ENCODE peak calls at places on chromosomes 16 and 17, in six cellular contexts. X is sigmoid colon, F is body of pancreas, Y is heart left ventricle, R is A549, V is transverse colon. I is an unnamed sample.
A peak's percentile ranks its signal among the peaks of the same experiment; 100 is the strongest.

GRCh38 chr16:25730396-25730795 is 38.6 kb downstream of the HS3ST4 start:
- DNase-seq in X (no peak), F (no peak), Y (no peak), R (no peak), V (no peak), I (no peak)

GRCh38 chr17:67582632-67583230 is 135.0 kb upstream of the NOL11 start:
- DNase-seq in X (no peak), F (peak; percentile 76), Y (no peak), R (no peak), V (peak; percentile 79), I (no peak)

GRCh38 chr16:49528035-49528434 is 154.4 kb downstream of the C16orf78 start:
- DNase-seq in X (no peak), F (no peak), Y (no peak), R (no peak), V (no peak), I (no peak)

GRCh38 chr17:79859676-79860615 is 20.7 kb upstream of the CBX4 start:
- DNase-seq in X (no peak), F (no peak), Y (no peak), R (no peak), V (no peak), I (peak; percentile 48)

GRCh38 chr16:21194771-21195301 is 16.5 kb downstream of the ZP2 start:
- DNase-seq in X (no peak), F (no peak), Y (no peak), R (no peak), V (no peak), I (no peak)

GRCh38 chr16:58157239-58157638 is 28.1 kb upstream of the CFAP20 start:
- DNase-seq in X (no peak), F (no peak), Y (no peak), R (no peak), V (no peak), I (no peak)

GRCh38 chr17:58097384-58098088 is 14.3 kb downstream of the DYNLL2 start:
- DNase-seq in X (no peak), F (no peak), Y (no peak), R (no peak), V (no peak), I (no peak)

GRCh38 chr16:66165879-66166278 is 200.6 kb upstream of the CDH5 start:
- DNase-seq in X (no peak), F (no peak), Y (no peak), R (no peak), V (no peak), I (no peak)

GRCh38 chr16:79943738-79944137 is 343.2 kb upstream of the MAF start:
- DNase-seq in X (no peak), F (no peak), Y (no peak), R (no peak), V (no peak), I (no peak)

GRCh38 chr17:78197147-78197830 is 10.1 kb downstream of the AFMID start:
- DNase-seq in X (no peak), F (no peak), Y (no peak), R (no peak), V (no peak), I (no peak)

GRCh38 chr16:58046936-58047335 is 21.4 kb downstream of the MMP15 start:
- DNase-seq in X (no peak), F (no peak), Y (no peak), R (no peak), V (peak; percentile 45), I (no peak)

GRCh38 chr16:24070851-24071250 is 185.3 kb upstream of the CACNG3 start:
- DNase-seq in X (no peak), F (peak; percentile 23), Y (peak; percentile 24), R (peak; percentile 51), V (no peak), I (no peak)

GRCh38 chr16:67145746-67146145 is 5.1 kb downstream of the B3GNT9 start:
- DNase-seq in X (no peak), F (no peak), Y (no peak), R (no peak), V (no peak), I (peak; percentile 53)

GRCh38 chr17:79892457-79893236 is 53.4 kb upstream of the CBX4 start:
- DNase-seq in X (peak; percentile 32), F (no peak), Y (no peak), R (no peak), V (peak; percentile 87), I (peak; percentile 30)

GRCh38 chr16:30658731-30659506 is 688 bp downstream of the FBRS start:
- DNase-seq in X (peak; percentile 94), F (peak; percentile 75), Y (peak; percentile 82), R (peak; percentile 99), V (no peak), I (peak; percentile 95)

GRCh38 chr17:38592487-38592886 is 13.3 kb downstream of the SRCIN1 start:
- DNase-seq in X (no peak), F (no peak), Y (no peak), R (no peak), V (no peak), I (no peak)

GRCh38 chr17:72826602-72827001 is 265.9 kb downstream of the SLC39A11 start:
- DNase-seq in X (no peak), F (no peak), Y (no peak), R (peak; percentile 45), V (no peak), I (no peak)

GRCh38 chr16:69698404-69698803 is 28.0 kb downstream of the NQO1 start:
- DNase-seq in X (no peak), F (no peak), Y (no peak), R (no peak), V (no peak), I (no peak)

GRCh38 chr17:81444610-81445339 is 49.5 kb downstream of the BAHCC1 start:
- DNase-seq in X (no peak), F (no peak), Y (no peak), R (no peak), V (no peak), I (no peak)

GRCh38 chr16:65178151-65178550 is 56.3 kb upstream of the CDH11 start:
- DNase-seq in X (no peak), F (no peak), Y (no peak), R (no peak), V (no peak), I (no peak)

GRCh38 chr16:87552772-87553171 is 49.5 kb upstream of the JPH3 start:
- DNase-seq in X (no peak), F (no peak), Y (no peak), R (no peak), V (no peak), I (no peak)

GRCh38 chr17:33964344-33964979 is 290.6 kb upstream of the CCL2 start:
- DNase-seq in X (no peak), F (no peak), Y (no peak), R (peak; percentile 20), V (peak; percentile 25), I (no peak)

GRCh38 chr16:81821422-81822128 is 42.5 kb downstream of the PLCG2 start:
- DNase-seq in X (no peak), F (no peak), Y (no peak), R (no peak), V (peak; percentile 33), I (peak; percentile 79)

GRCh38 chr16:31105677-31106213 is 2.4 kb upstream of the BCKDK start:
- DNase-seq in X (peak; percentile 95), F (peak; percentile 92), Y (peak; percentile 89), R (peak; percentile 82), V (peak; percentile 88), I (peak; percentile 95)

GRCh38 chr16:58110590-58111330 is 18.4 kb downstream of the CFAP20 start:
- DNase-seq in X (no peak), F (no peak), Y (no peak), R (no peak), V (no peak), I (no peak)

GRCh38 chr16:67425581-67425980 is 5.3 kb upstream of the HSD11B2 start:
- DNase-seq in X (no peak), F (no peak), Y (no peak), R (no peak), V (no peak), I (no peak)

GRCh38 chr16:48340054-48340453 is 45.2 kb downstream of the SIAH1 start:
- DNase-seq in X (no peak), F (no peak), Y (no peak), R (no peak), V (no peak), I (no peak)

GRCh38 chr17:73092518-73093135 is at the start of gene SLC39A11:
- DNase-seq in X (peak; percentile 96), F (peak; percentile 92), Y (peak; percentile 92), R (peak; percentile 95), V (peak; percentile 94), I (peak; percentile 98)

GRCh38 chr16:11316331-11317015 is 28.8 kb upstream of the RMI2 start:
- DNase-seq in X (no peak), F (no peak), Y (no peak), R (no peak), V (no peak), I (no peak)

GRCh38 chr16:77599793-77600415 is 122.4 kb upstream of the NUDT7 start:
- DNase-seq in X (no peak), F (no peak), Y (no peak), R (peak; percentile 56), V (peak; percentile 11), I (no peak)

GRCh38 chr17:38742431-38743308 is 5.5 kb downstream of the PCGF2 start:
- DNase-seq in X (peak; percentile 84), F (peak; percentile 76), Y (peak; percentile 80), R (peak; percentile 51), V (peak; percentile 68), I (peak; percentile 58)

GRCh38 chr16:76444823-76445222 is 167.6 kb downstream of the CNTNAP4 start:
- DNase-seq in X (no peak), F (no peak), Y (no peak), R (no peak), V (no peak), I (no peak)
- TF ChIP-seq POLR2A in X (no peak), F (no peak), Y (no peak), R (no peak), V (no peak), I (no peak)

GRCh38 chr17:7323731-7324437 is 5.3 kb downstream of the NEURL4 start:
- DNase-seq in X (peak; percentile 71), F (peak; percentile 60), Y (peak; percentile 52), R (peak; percentile 53), V (peak; percentile 65), I (peak; percentile 90)
- TF ChIP-seq POLR2A in X (no peak), F (no peak), Y (no peak), R (no peak), V (no peak), I (no peak)

GRCh38 chr17:17205368-17206148 is 575 bp downstream of the PLD6 start:
- DNase-seq in X (peak; percentile 85), F (peak; percentile 65), Y (peak; percentile 53), R (peak; percentile 65), V (peak; percentile 72), I (peak; percentile 91)
- TF ChIP-seq POLR2A in X (no peak), F (no peak), Y (no peak), R (no peak), V (no peak), I (no peak)

DNA sequence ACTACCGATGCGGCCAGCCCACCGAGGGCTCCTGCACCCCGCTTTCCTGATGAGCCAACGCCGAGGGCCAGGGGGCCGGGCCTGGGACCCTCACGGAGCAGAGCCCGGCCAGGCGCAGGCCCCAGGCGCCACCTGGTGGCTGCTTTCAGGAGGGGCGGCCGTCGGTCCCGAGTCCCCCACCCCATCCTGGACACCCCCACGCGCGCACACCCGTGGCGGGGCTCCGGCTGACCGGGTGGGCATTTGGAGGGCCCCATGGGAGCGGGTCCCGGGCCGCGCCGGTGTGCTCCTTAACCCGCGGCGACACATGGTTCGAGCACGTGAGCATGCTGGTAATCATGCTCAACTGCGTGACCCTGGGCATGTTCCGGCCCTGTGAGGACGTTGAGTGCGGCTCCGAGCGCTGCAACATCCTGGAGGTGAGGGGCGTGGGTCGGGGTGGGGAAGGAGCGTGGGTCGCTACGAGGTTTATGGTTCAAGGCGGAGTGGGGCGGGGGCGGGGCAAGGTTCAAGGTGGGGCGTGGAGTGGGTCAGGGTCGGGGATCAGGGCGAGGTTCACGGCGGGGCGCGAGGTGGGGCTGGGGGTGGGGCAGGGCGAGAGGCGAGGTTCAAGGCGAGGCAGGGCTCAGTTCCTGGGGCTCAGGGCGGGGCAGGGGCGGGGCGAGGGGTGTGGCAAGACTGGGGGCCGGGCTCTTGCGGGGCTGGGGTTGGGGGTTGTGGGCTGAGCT is 30.2 kb downstream of the TPSG1 start:
- DNase-seq in X (no peak), F (peak; percentile 35), Y (no peak), R (no peak), V (no peak), I (no peak)
- TF ChIP-seq POLR2A in X (no peak), F (no peak), Y (no peak), R (no peak), V (no peak), I (no peak)

I was measured in spleen.